ENCODE peak calls at places on chromosomes 6 and 20, in eight cellular contexts. T is endodermal cell, K is brain microvascular endothelial cell, M is breast epithelium, D is thoracic aorta, B is gastrocnemius medialis, Z is upper lobe of left lung, O is sigmoid colon. L is an unnamed sample. For H3K36me3, the result is how much of the 10 kb centered on the place peaks cover.

GRCh38 chr6:60643870-60644269 is 1642.2 kb downstream of the KHDRBS2 start:
- DNase-seq in T (peak), Z (no peak), B (no peak), K (no peak), M (no peak), O (no peak), D (no peak), L (no peak)

GRCh38 chr6:72272958-72273357 is 348.9 kb upstream of the KCNQ5 start:
- DNase-seq in Z (no peak), B (no peak), O (no peak), M (no peak), D (no peak), T (no peak), K (peak), L (no peak)

GRCh38 chr20:48051810-48052491 is 266.7 kb upstream of the SULF2 start:
- DNase-seq in B (no peak), Z (no peak), M (no peak), O (no peak), T (no peak), K (peak), D (no peak), L (no peak)

GRCh38 chr20:44404204-44405181 is 49.0 kb downstream of the HNF4A start:
- DNase-seq in B (no peak), M (no peak), D (no peak), O (no peak), K (no peak), T (no peak), Z (no peak), L (no peak)

GRCh38 chr6:52724041-52724405 is 39.3 kb downstream of the GSTA2 start:
- DNase-seq in D (no peak), Z (no peak), T (no peak), O (no peak), K (no peak), B (no peak), M (no peak), L (peak)

GRCh38 chr20:63230800-63231268 is 4.9 kb upstream of the BIRC7 start:
- DNase-seq in K (peak), D (no peak), T (peak), O (peak), Z (no peak), M (no peak), B (no peak), L (no peak)

GRCh38 chr6:169812257-169812644 is 60.8 kb downstream of the ERMARD start:
- DNase-seq in O (no peak), M (no peak), Z (no peak), T (no peak), D (no peak), K (no peak), B (no peak), L (peak)

GRCh38 chr20:25259358-25259757 is 11.5 kb downstream of the PYGB start:
- DNase-seq in Z (no peak), T (peak), O (peak), M (no peak), B (no peak), D (no peak), K (no peak), L (no peak)

GRCh38 chr20:33947709-33948295 is 45.9 kb upstream of the RALY start:
- DNase-seq in M (no peak), T (peak), O (no peak), B (no peak), Z (no peak), K (peak), D (no peak), L (no peak)

GRCh38 chr6:32298632-32299336 is 72.9 kb downstream of the TSBP1 start:
- DNase-seq in K (no peak), O (no peak), Z (no peak), T (no peak), B (no peak), M (no peak), D (no peak), L (no peak)

GRCh38 chr20:10551732-10552724 is 116.9 kb downstream of the SLX4IP start:
- DNase-seq in B (no peak), D (no peak), K (no peak), O (no peak), T (peak), M (no peak), Z (no peak), L (no peak)

GRCh38 chr6:105308840-105309239 is 94.0 kb downstream of the PREP start:
- DNase-seq in Z (peak), M (no peak), K (no peak), T (no peak), B (no peak), O (no peak), D (no peak), L (no peak)

GRCh38 chr6:70884074-70884983 is 72.5 kb downstream of the B3GAT2 start:
- DNase-seq in T (peak), B (peak), O (peak), K (peak), M (no peak), Z (peak), D (no peak), L (no peak)

GRCh38 chr6:12538881-12539357 is 177.6 kb upstream of the PHACTR1 start:
- DNase-seq in K (peak), O (no peak), M (no peak), T (no peak), D (no peak), B (no peak), Z (peak), L (peak)

GRCh38 chr6:12313992-12314589 is 23.9 kb downstream of the EDN1 start:
- DNase-seq in M (no peak), T (no peak), D (no peak), K (no peak), O (no peak), B (no peak), Z (no peak), L (no peak)

GRCh38 chr6:35439308-35439707 is 12.8 kb upstream of the FANCE start:
- DNase-seq in D (no peak), K (no peak), Z (no peak), B (no peak), O (no peak), T (no peak), M (no peak), L (no peak)
- TF ChIP-seq CTCF in D (no peak), K (no peak), Z (no peak), B (no peak), O (no peak), T (peak), M (no peak), L (no peak)

GRCh38 chr6:385614-386013 is 5.9 kb upstream of the IRF4 start:
- DNase-seq in Z (no peak), B (no peak), K (no peak), O (no peak), T (no peak), D (no peak), M (no peak), L (peak)

GRCh38 chr6:389143-389542 is 2.4 kb upstream of the IRF4 start:
- DNase-seq in K (no peak), Z (no peak), T (no peak), O (no peak), B (no peak), D (no peak), M (no peak), L (no peak)

GRCh38 chr6:386688-387266 is 4.8 kb upstream of the IRF4 start:
- DNase-seq in Z (no peak), K (no peak), M (no peak), B (no peak), T (no peak), O (no peak), D (no peak), L (no peak)

GRCh38 chr6:388202-388903 is 3.2 kb upstream of the IRF4 start:
- DNase-seq in K (no peak), Z (no peak), M (no peak), O (no peak), D (no peak), T (no peak), B (no peak), L (peak)

DNA sequence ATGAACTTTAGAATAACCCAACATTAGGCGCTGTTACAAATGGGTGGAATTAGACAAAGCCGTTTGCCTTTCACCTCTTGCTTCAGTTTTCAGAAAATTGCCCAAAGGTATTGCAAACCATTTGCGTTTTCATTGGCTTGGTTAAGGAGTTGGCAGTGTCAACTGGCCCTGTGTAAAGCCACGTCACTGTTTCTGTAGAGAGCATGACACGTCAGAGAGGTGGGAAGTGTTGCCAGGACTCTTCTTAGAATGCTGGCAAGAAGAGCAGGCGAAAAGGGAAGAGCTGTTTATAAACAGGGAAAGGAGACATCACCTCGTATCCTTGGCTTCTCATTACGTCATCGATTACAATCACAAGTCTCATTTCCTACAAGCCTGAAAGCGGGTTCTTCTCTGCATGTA is 4.3 kb upstream of the IRF4 start:
- DNase-seq in M (no peak), O (no peak), T (no peak), Z (no peak), D (no peak), B (no peak), K (no peak), L (no peak)
- H3K27ac ChIP-seq in M (no peak), O (no peak), T (no peak), Z (no peak), D (no peak), B (no peak), K (no peak), L (no peak)

GRCh38 chr6:7886132-7886531 is 24.5 kb downstream of the TXNDC5 start:
- DNase-seq in O (no peak), Z (no peak), B (no peak), D (no peak), T (no peak), K (no peak), M (no peak), L (no peak)

GRCh38 chr6:7888587-7889357 is 21.8 kb downstream of the TXNDC5 start:
- DNase-seq in O (no peak), B (no peak), K (no peak), Z (peak), D (no peak), T (no peak), M (no peak), L (no peak)

GRCh38 chr6:7891098-7891872 is 19.3 kb downstream of the TXNDC5 start:
- DNase-seq in B (no peak), M (no peak), K (no peak), Z (no peak), O (no peak), D (no peak), T (no peak), L (no peak)

GRCh38 chr6:7883381-7883780 is 27.2 kb downstream of the TXNDC5 start:
- DNase-seq in M (no peak), K (no peak), T (no peak), B (no peak), Z (no peak), D (no peak), O (no peak), L (no peak)

DNA sequence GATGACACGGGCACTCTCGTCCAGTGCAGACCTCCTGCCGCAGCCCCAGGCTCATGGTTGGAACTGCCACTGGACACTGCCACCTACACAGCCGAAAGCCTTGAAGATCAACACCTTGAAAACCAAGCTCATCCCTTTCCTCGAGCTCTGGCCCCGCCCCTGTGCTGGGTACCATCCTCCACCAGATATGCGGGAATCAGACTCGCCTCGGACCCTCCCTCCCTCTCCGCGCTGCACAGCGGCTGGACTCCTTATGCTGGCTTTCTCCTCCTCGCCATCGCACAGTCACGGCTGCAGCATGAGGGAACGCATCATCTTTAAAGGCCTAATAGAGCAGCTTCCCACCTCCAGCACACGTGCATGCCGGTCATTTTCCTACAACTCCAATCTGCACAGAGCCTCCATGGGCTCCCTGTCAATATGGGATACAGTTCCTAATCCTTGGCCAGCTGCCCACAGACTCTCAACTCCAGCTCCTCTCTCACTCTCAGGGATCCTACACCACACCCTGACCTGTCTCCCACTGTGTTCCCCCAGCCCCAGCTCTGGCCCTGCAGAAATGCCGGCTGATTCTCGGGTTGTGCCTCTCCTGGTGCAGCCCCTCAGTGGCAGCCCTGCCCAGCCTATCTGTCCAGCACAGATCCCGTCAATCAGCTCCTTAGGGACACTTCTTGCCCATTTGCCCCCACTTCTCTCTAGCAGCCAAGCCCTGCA is 23.2 kb downstream of the TXNDC5 start:
- DNase-seq in Z (peak), O (no peak), K (no peak), T (no peak), D (no peak), M (no peak), B (no peak), L (no peak)
- H3K36me3 ChIP-seq in Z (under half), O (half or more), K (half or more), T (half or more), D (half or more), M (under half), B (half or more), L (half or more)

GRCh38 chr6:29590218-29590808 is 5.4 kb downstream of the OR2H2 start:
- DNase-seq in K (no peak), M (no peak), B (no peak), T (no peak), Z (no peak), O (no peak), D (no peak), L (no peak)

GRCh38 chr6:29591677-29592076 is 6.8 kb downstream of the OR2H2 start:
- DNase-seq in K (no peak), D (no peak), T (peak), Z (no peak), M (no peak), B (no peak), O (no peak), L (no peak)

GRCh38 chr6:29584821-29585220 is at the start of gene OR2H2:
- DNase-seq in B (no peak), K (no peak), T (no peak), D (no peak), Z (no peak), M (no peak), O (no peak), L (no peak)

GRCh38 chr6:29593199-29593598 is 8.3 kb downstream of the OR2H2 start:
- DNase-seq in T (no peak), M (no peak), Z (no peak), B (no peak), K (no peak), D (no peak), O (no peak), L (no peak)

GRCh38 chr6:29589423-29590048 is 4.6 kb downstream of the OR2H2 start:
- DNase-seq in O (no peak), K (peak), M (no peak), Z (no peak), B (peak), T (peak), D (no peak), L (no peak)
- TF ChIP-seq CTCF in O (peak), K (peak), M (peak), Z (peak), B (peak), T (peak), D (peak), L (peak)

GRCh38 chr20:13013411-13013810 is 4.6 kb downstream of the SPTLC3 start:
- DNase-seq in D (no peak), T (no peak), O (no peak), K (no peak), M (no peak), B (no peak), Z (no peak), L (no peak)
- H3K27ac ChIP-seq in D (no peak), T (no peak), O (no peak), K (no peak), M (no peak), B (no peak), Z (no peak), L (no peak)

L was measured in ascending aorta.